ENCODE peak calls at places on chromosomes 3 and 15, in ten cellular contexts. O is cardiac fibroblast, S is fibroblast of mammary gland, F is ovary, I is IMR-90, Z is MM.1S, C is AG04450, W is fibroblast of lung, H is OCI-LY7, B is neural crest cell. D is an unnamed sample.

GRCh38 chr3:105173972-105174371 is 192.7 kb upstream of the ALCAM start:
- DNase-seq in O (no peak), S (no peak), F (no peak), I (no peak), Z (no peak), C (no peak), W (peak; percentile 23), H (no peak), B (no peak), D (no peak)

GRCh38 chr3:37922721-37923575 is 61.3 kb downstream of the CTDSPL start:
- DNase-seq in O (peak; percentile 55), S (peak; percentile 69), F (no peak), I (peak; percentile 61), Z (no peak), C (no peak), W (peak; percentile 62), H (no peak), B (no peak), D (no peak)

GRCh38 chr3:30544811-30545210 is 61.6 kb upstream of the TGFBR2 start:
- DNase-seq in O (peak; percentile 90), S (peak; percentile 99), F (no peak), I (peak; percentile 93), Z (no peak), C (peak; percentile 43), W (peak; percentile 85), H (no peak), B (no peak), D (no peak)

GRCh38 chr15:83776986-83777385 is 123.1 kb downstream of the ADAMTSL3 start:
- DNase-seq in O (no peak), S (no peak), F (no peak), I (no peak), Z (no peak), C (no peak), W (no peak), H (no peak), B (no peak), D (no peak)

GRCh38 chr3:136898549-136898948 is 36.5 kb downstream of the NCK1 start:
- DNase-seq in O (no peak), S (no peak), F (no peak), I (no peak), Z (no peak), C (no peak), W (no peak), H (no peak), B (no peak), D (no peak)

GRCh38 chr3:190696777-190697501 is 165.6 kb downstream of the GMNC start:
- DNase-seq in O (peak; percentile 68), S (peak; percentile 64), F (no peak), I (peak; percentile 40), Z (peak; percentile 52), C (no peak), W (peak; percentile 30), H (peak; percentile 13), B (peak; percentile 10), D (no peak)

GRCh38 chr3:139677341-139678155 is at the start of gene NMNAT3:
- DNase-seq in O (peak; percentile 55), S (peak; percentile 45), F (peak; percentile 92), I (peak; percentile 7), Z (peak; percentile 97), C (no peak), W (peak; percentile 56), H (peak; percentile 57), B (peak; percentile 74), D (peak; percentile 92)

GRCh38 chr15:55998478-55998877 is 5.1 kb upstream of the NEDD4 start:
- DNase-seq in O (no peak), S (no peak), F (no peak), I (no peak), Z (no peak), C (no peak), W (no peak), H (no peak), B (no peak), D (no peak)

GRCh38 chr3:42712716-42713372 is 10.2 kb upstream of the HHATL start:
- DNase-seq in O (no peak), S (no peak), F (no peak), I (no peak), Z (no peak), C (no peak), W (no peak), H (no peak), B (no peak), D (no peak)

GRCh38 chr3:46852839-46853355 is 10.3 kb downstream of the MYL3 start:
- DNase-seq in O (no peak), S (no peak), F (no peak), I (no peak), Z (no peak), C (no peak), W (no peak), H (no peak), B (no peak), D (no peak)

GRCh38 chr3:27472166-27472565 is 12.0 kb downstream of the SLC4A7 start:
- DNase-seq in O (no peak), S (peak; percentile 76), F (no peak), I (no peak), Z (no peak), C (no peak), W (no peak), H (no peak), B (no peak), D (no peak)

GRCh38 chr3:115916866-115917265 is 293.6 kb downstream of the GAP43 start:
- DNase-seq in O (no peak), S (no peak), F (no peak), I (no peak), Z (no peak), C (no peak), W (no peak), H (no peak), B (no peak), D (no peak)

GRCh38 chr3:115921711-115922110 is 298.4 kb downstream of the GAP43 start:
- DNase-seq in O (no peak), S (no peak), F (no peak), I (no peak), Z (no peak), C (no peak), W (no peak), H (no peak), B (no peak), D (no peak)

GRCh38 chr3:115927210-115927609 is 303.9 kb downstream of the GAP43 start:
- DNase-seq in O (no peak), S (no peak), F (no peak), I (no peak), Z (no peak), C (no peak), W (peak; percentile 7), H (no peak), B (no peak), D (no peak)

GRCh38 chr3:115918900-115919299 is 295.6 kb downstream of the GAP43 start:
- DNase-seq in O (no peak), S (no peak), F (no peak), I (no peak), Z (no peak), C (no peak), W (no peak), H (no peak), B (no peak), D (no peak)

DNA sequence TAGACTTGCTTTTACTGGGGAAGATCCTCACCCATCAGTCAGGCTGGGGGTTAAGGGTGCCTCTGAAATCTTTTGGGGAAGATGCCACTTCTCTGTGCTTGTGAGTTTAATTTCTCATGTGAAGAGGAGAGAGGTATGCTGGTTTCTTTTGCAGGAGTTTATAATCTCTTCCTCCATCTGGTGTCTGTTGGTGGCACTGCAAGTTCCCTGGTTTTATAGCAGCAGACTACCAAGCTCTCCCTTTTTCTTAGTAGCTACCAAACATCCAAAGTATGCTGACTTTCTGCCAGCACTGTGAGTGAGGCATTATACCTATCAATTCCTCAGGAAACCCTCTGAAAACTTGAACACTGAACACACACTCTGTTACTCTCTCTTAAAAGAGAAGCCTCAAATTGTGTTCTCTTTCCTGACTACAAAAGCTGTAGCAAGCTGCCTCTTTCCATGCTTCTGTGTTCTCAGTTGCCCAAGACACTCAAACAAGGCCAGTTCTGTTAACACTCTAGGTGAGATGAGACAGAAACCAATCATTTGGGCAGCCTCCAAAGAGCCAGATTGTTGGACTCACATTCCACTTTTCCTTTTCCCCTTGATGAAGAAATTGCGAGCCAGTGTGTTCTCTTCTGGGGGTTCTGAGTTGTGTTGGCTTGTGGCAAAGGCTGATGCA is 299.5 kb downstream of the GAP43 start:
- DNase-seq in O (peak; percentile 55), S (peak; percentile 35), F (no peak), I (peak; percentile 62), Z (no peak), C (peak; percentile 10), W (peak; percentile 66), H (no peak), B (peak; percentile 22), D (no peak)
- TF ChIP-seq CTCF in O (peak; percentile 55), S (peak; percentile 58), F (no peak), I (peak; percentile 58), Z (peak; percentile 40), C (peak; percentile 73), W (peak; percentile 66), H (peak; percentile 60), B (peak; percentile 62), D (peak; percentile 20)

GRCh38 chr3:151379083-151379734 is 5.3 kb downstream of the P2RY12 start:
- DNase-seq in O (peak; percentile 48), S (peak; percentile 25), F (peak; percentile 49), I (no peak), Z (peak; percentile 11), C (no peak), W (no peak), H (peak; percentile 44), B (peak; percentile 55), D (no peak)
- TF ChIP-seq CTCF in O (peak; percentile 79), S (peak; percentile 76), F (peak; percentile 49), I (peak; percentile 50), Z (peak; percentile 29), C (peak; percentile 80), W (peak; percentile 51), H (peak; percentile 87), B (peak; percentile 74), D (peak; percentile 43)

GRCh38 chr3:24725514-24726255 is 231.0 kb upstream of the THRB start:
- DNase-seq in O (no peak), S (no peak), F (no peak), I (no peak), Z (no peak), C (no peak), W (no peak), H (no peak), B (no peak), D (no peak)

GRCh38 chr3:24730173-24730572 is 235.5 kb upstream of the THRB start:
- DNase-seq in O (no peak), S (peak; percentile 7), F (no peak), I (no peak), Z (no peak), C (no peak), W (no peak), H (no peak), B (no peak), D (no peak)

GRCh38 chr3:24722106-24722505 is 227.5 kb upstream of the THRB start:
- DNase-seq in O (no peak), S (no peak), F (no peak), I (no peak), Z (no peak), C (no peak), W (no peak), H (no peak), B (no peak), D (no peak)

GRCh38 chr3:24726423-24726822 is 231.8 kb upstream of the THRB start:
- DNase-seq in O (no peak), S (no peak), F (no peak), I (no peak), Z (no peak), C (no peak), W (no peak), H (no peak), B (no peak), D (no peak)
- TF ChIP-seq CTCF in O (no peak), S (no peak), F (no peak), I (no peak), Z (no peak), C (no peak), W (no peak), H (peak; percentile 26), B (no peak), D (no peak)

GRCh38 chr3:72993391-72993790 is 3.2 kb upstream of the PPP4R2 start:
- DNase-seq in O (no peak), S (no peak), F (no peak), I (no peak), Z (no peak), C (no peak), W (no peak), H (no peak), B (no peak), D (no peak)
- TF ChIP-seq CTCF in O (no peak), S (no peak), F (no peak), I (no peak), Z (peak; percentile 4), C (peak; percentile 10), W (no peak), H (peak; percentile 37), B (peak; percentile 25), D (no peak)

D was measured in GM13976.